ENCODE peak calls at places on chromosomes 5 and 9, in five cellular contexts. One of them, this sample, is unnamed.

GRCh38 chr9:81964216-81965171 is 21.2 kb downstream of the SPATA31D3 start:
- DNase-seq in head of caudate nucleus: no peak
- DNase-seq in bronchial epithelial cell: no peak
- DNase-seq in naive thymus-derived CD4-positive, alpha-beta T cell: no peak
- DNase-seq in brain microvascular endothelial cell: no peak
- DNase-seq in this sample: no peak

GRCh38 chr9:98132806-98133631 is 14.0 kb upstream of the TRIM14 start:
- DNase-seq in head of caudate nucleus: no peak
- DNase-seq in bronchial epithelial cell: no peak
- DNase-seq in naive thymus-derived CD4-positive, alpha-beta T cell: no peak
- DNase-seq in brain microvascular endothelial cell: no peak
- DNase-seq in this sample: no peak

GRCh38 chr5:17088051-17088450 is 129.4 kb upstream of the BASP1 start:
- DNase-seq in head of caudate nucleus: no peak
- DNase-seq in bronchial epithelial cell: no peak
- DNase-seq in naive thymus-derived CD4-positive, alpha-beta T cell: no peak
- DNase-seq in brain microvascular endothelial cell: no peak
- DNase-seq in this sample: no peak

GRCh38 chr5:65916636-65917035 is 9.7 kb upstream of the ERBIN start:
- DNase-seq in head of caudate nucleus: no peak
- DNase-seq in bronchial epithelial cell: no peak
- DNase-seq in naive thymus-derived CD4-positive, alpha-beta T cell: no peak
- DNase-seq in brain microvascular endothelial cell: no peak
- DNase-seq in this sample: no peak

GRCh38 chr5:151195622-151196021 is 28.3 kb downstream of the CCDC69 start:
- DNase-seq in head of caudate nucleus: no peak
- DNase-seq in bronchial epithelial cell: no peak
- DNase-seq in naive thymus-derived CD4-positive, alpha-beta T cell: no peak
- DNase-seq in brain microvascular endothelial cell: no peak
- DNase-seq in this sample: no peak

GRCh38 chr5:176171171-176171760 is 67.0 kb upstream of the SIMC1 start:
- DNase-seq in head of caudate nucleus: no peak
- DNase-seq in bronchial epithelial cell: no peak
- DNase-seq in naive thymus-derived CD4-positive, alpha-beta T cell: no peak
- DNase-seq in brain microvascular endothelial cell: no peak
- DNase-seq in this sample: no peak

GRCh38 chr5:81525690-81526089 is 131.8 kb upstream of the ACOT12 start:
- DNase-seq in head of caudate nucleus: no peak
- DNase-seq in bronchial epithelial cell: peak; percentile 27
- DNase-seq in naive thymus-derived CD4-positive, alpha-beta T cell: no peak
- DNase-seq in brain microvascular endothelial cell: no peak
- DNase-seq in this sample: peak; percentile 31

GRCh38 chr9:6889868-6890267 is 132.1 kb downstream of the KDM4C start:
- DNase-seq in head of caudate nucleus: no peak
- DNase-seq in bronchial epithelial cell: no peak
- DNase-seq in naive thymus-derived CD4-positive, alpha-beta T cell: no peak
- DNase-seq in brain microvascular endothelial cell: no peak
- DNase-seq in this sample: no peak

GRCh38 chr9:127976943-127977871 is 3.6 kb downstream of the EEIG1 start:
- DNase-seq in head of caudate nucleus: peak; percentile 27
- DNase-seq in bronchial epithelial cell: no peak
- DNase-seq in naive thymus-derived CD4-positive, alpha-beta T cell: no peak
- DNase-seq in brain microvascular endothelial cell: no peak
- DNase-seq in this sample: no peak

GRCh38 chr5:115589043-115589442 is 13.2 kb downstream of the TICAM2 start:
- DNase-seq in head of caudate nucleus: no peak
- DNase-seq in bronchial epithelial cell: no peak
- DNase-seq in naive thymus-derived CD4-positive, alpha-beta T cell: no peak
- DNase-seq in brain microvascular endothelial cell: no peak
- DNase-seq in this sample: no peak

GRCh38 chr9:101674165-101674564 is 64.3 kb downstream of the GRIN3A start:
- DNase-seq in head of caudate nucleus: no peak
- DNase-seq in bronchial epithelial cell: no peak
- DNase-seq in naive thymus-derived CD4-positive, alpha-beta T cell: no peak
- DNase-seq in brain microvascular endothelial cell: no peak
- DNase-seq in this sample: no peak

GRCh38 chr9:135076143-135076875 is 11.2 kb upstream of the OLFM1 start:
- DNase-seq in head of caudate nucleus: peak; percentile 23
- DNase-seq in bronchial epithelial cell: no peak
- DNase-seq in naive thymus-derived CD4-positive, alpha-beta T cell: no peak
- DNase-seq in brain microvascular endothelial cell: no peak
- DNase-seq in this sample: no peak

GRCh38 chr9:124480621-124480981 is 26.6 kb downstream of the NR5A1 start:
- DNase-seq in head of caudate nucleus: no peak
- DNase-seq in bronchial epithelial cell: peak; percentile 10
- DNase-seq in naive thymus-derived CD4-positive, alpha-beta T cell: no peak
- DNase-seq in brain microvascular endothelial cell: no peak
- DNase-seq in this sample: peak; percentile 22

GRCh38 chr9:69325409-69326212 is 596 bp downstream of the ENTREP1 start:
- DNase-seq in head of caudate nucleus: peak; percentile 28
- DNase-seq in bronchial epithelial cell: no peak
- DNase-seq in naive thymus-derived CD4-positive, alpha-beta T cell: no peak
- DNase-seq in brain microvascular endothelial cell: no peak
- DNase-seq in this sample: no peak

GRCh38 chr9:124279531-124280175 is 21.9 kb downstream of the NEK6 start:
- DNase-seq in head of caudate nucleus: no peak
- DNase-seq in bronchial epithelial cell: peak; percentile 89
- DNase-seq in naive thymus-derived CD4-positive, alpha-beta T cell: no peak
- DNase-seq in brain microvascular endothelial cell: no peak
- DNase-seq in this sample: no peak

GRCh38 chr5:3602713-3603502 is 7.3 kb downstream of the IRX1 start:
- DNase-seq in head of caudate nucleus: peak; percentile 62
- DNase-seq in bronchial epithelial cell: no peak
- DNase-seq in naive thymus-derived CD4-positive, alpha-beta T cell: no peak
- DNase-seq in brain microvascular endothelial cell: no peak
- DNase-seq in this sample: no peak

GRCh38 chr5:65213921-65214525 is 267.7 kb downstream of the ADAMTS6 start:
- DNase-seq in head of caudate nucleus: no peak
- DNase-seq in bronchial epithelial cell: peak; percentile 49
- DNase-seq in naive thymus-derived CD4-positive, alpha-beta T cell: no peak
- DNase-seq in brain microvascular endothelial cell: peak; percentile 48
- DNase-seq in this sample: peak; percentile 45

GRCh38 chr5:151961557-151961956 is 36.9 kb upstream of the GLRA1 start:
- DNase-seq in head of caudate nucleus: no peak
- DNase-seq in bronchial epithelial cell: no peak
- DNase-seq in naive thymus-derived CD4-positive, alpha-beta T cell: no peak
- DNase-seq in brain microvascular endothelial cell: peak; percentile 68
- DNase-seq in this sample: no peak

GRCh38 chr5:132418876-132419275 is 49.4 kb downstream of the SLC22A5 start:
- DNase-seq in head of caudate nucleus: no peak
- DNase-seq in bronchial epithelial cell: peak; percentile 44
- DNase-seq in naive thymus-derived CD4-positive, alpha-beta T cell: no peak
- DNase-seq in brain microvascular endothelial cell: no peak
- DNase-seq in this sample: no peak

GRCh38 chr9:36402536-36402935 is 2.5 kb upstream of the RNF38 start:
- DNase-seq in head of caudate nucleus: no peak
- DNase-seq in bronchial epithelial cell: no peak
- DNase-seq in naive thymus-derived CD4-positive, alpha-beta T cell: no peak
- DNase-seq in brain microvascular endothelial cell: no peak
- DNase-seq in this sample: no peak

GRCh38 chr9:93295031-93295430 is 111.1 kb downstream of the WNK2 start:
- DNase-seq in head of caudate nucleus: no peak
- DNase-seq in bronchial epithelial cell: no peak
- DNase-seq in naive thymus-derived CD4-positive, alpha-beta T cell: no peak
- DNase-seq in brain microvascular endothelial cell: no peak
- DNase-seq in this sample: no peak